ENCODE peak calls at places on chromosomes 1 and 21, in six cellular contexts. One of them, this sample, is unnamed.

GRCh38 chr1:9907441-9907840 is 2.6 kb downstream of the CTNNBIP1 start:
- DNase-seq in HepG2: no peak
- DNase-seq in suprapubic skin: peak
- DNase-seq in transverse colon: no peak
- DNase-seq in H54: no peak
- DNase-seq in heart left ventricle: no peak
- DNase-seq in this sample: no peak

GRCh38 chr1:168136709-168137514 is at the start of gene GPR161:
- DNase-seq in HepG2: no peak
- DNase-seq in suprapubic skin: peak
- DNase-seq in transverse colon: peak
- DNase-seq in H54: peak
- DNase-seq in heart left ventricle: peak
- DNase-seq in this sample: peak

GRCh38 chr1:7052701-7053100 is 267.4 kb downstream of the CAMTA1 start:
- DNase-seq in HepG2: no peak
- DNase-seq in suprapubic skin: no peak
- DNase-seq in transverse colon: no peak
- DNase-seq in H54: no peak
- DNase-seq in heart left ventricle: no peak
- DNase-seq in this sample: no peak

GRCh38 chr1:27394925-27395324 is 2.5 kb downstream of the GPR3 start:
- DNase-seq in HepG2: no peak
- DNase-seq in suprapubic skin: no peak
- DNase-seq in transverse colon: no peak
- DNase-seq in H54: no peak
- DNase-seq in heart left ventricle: no peak
- DNase-seq in this sample: no peak

GRCh38 chr21:40049031-40049958 is 182.1 kb downstream of the PCP4 start:
- DNase-seq in HepG2: no peak
- DNase-seq in suprapubic skin: no peak
- DNase-seq in transverse colon: peak
- DNase-seq in H54: no peak
- DNase-seq in heart left ventricle: no peak
- DNase-seq in this sample: no peak

GRCh38 chr21:44299085-44299457 is 782 bp upstream of the PFKL start:
- DNase-seq in HepG2: no peak
- DNase-seq in suprapubic skin: no peak
- DNase-seq in transverse colon: no peak
- DNase-seq in H54: no peak
- DNase-seq in heart left ventricle: no peak
- DNase-seq in this sample: no peak

GRCh38 chr1:37951783-37952624 is 5.2 kb upstream of the INPP5B start:
- DNase-seq in HepG2: no peak
- DNase-seq in suprapubic skin: no peak
- DNase-seq in transverse colon: no peak
- DNase-seq in H54: no peak
- DNase-seq in heart left ventricle: no peak
- DNase-seq in this sample: no peak

GRCh38 chr1:16050328-16050727 is 6.7 kb downstream of the CLCNKB start:
- DNase-seq in HepG2: no peak
- DNase-seq in suprapubic skin: no peak
- DNase-seq in transverse colon: no peak
- DNase-seq in H54: no peak
- DNase-seq in heart left ventricle: no peak
- DNase-seq in this sample: no peak

GRCh38 chr1:3205815-3206214 is 136.8 kb downstream of the PRDM16 start:
- DNase-seq in HepG2: no peak
- DNase-seq in suprapubic skin: no peak
- DNase-seq in transverse colon: no peak
- DNase-seq in H54: no peak
- DNase-seq in heart left ventricle: no peak
- DNase-seq in this sample: no peak

GRCh38 chr21:39712976-39713375 is 32.0 kb upstream of the IGSF5 start:
- DNase-seq in HepG2: peak
- DNase-seq in suprapubic skin: no peak
- DNase-seq in transverse colon: peak
- DNase-seq in H54: no peak
- DNase-seq in heart left ventricle: no peak
- DNase-seq in this sample: no peak

GRCh38 chr1:9338354-9339250 is 45.9 kb downstream of the SPSB1 start:
- DNase-seq in HepG2: no peak
- DNase-seq in suprapubic skin: no peak
- DNase-seq in transverse colon: peak
- DNase-seq in H54: no peak
- DNase-seq in heart left ventricle: no peak
- DNase-seq in this sample: no peak

GRCh38 chr1:92228401-92228800 is 10.7 kb downstream of the C1orf146 start:
- DNase-seq in HepG2: no peak
- DNase-seq in suprapubic skin: no peak
- DNase-seq in transverse colon: no peak
- DNase-seq in H54: no peak
- DNase-seq in heart left ventricle: no peak
- DNase-seq in this sample: no peak

GRCh38 chr1:18264450-18265000 is 156.9 kb downstream of the IGSF21 start:
- DNase-seq in HepG2: no peak
- DNase-seq in suprapubic skin: no peak
- DNase-seq in transverse colon: no peak
- DNase-seq in H54: no peak
- DNase-seq in heart left ventricle: no peak
- DNase-seq in this sample: no peak

GRCh38 chr1:18681423-18681835 is 50.8 kb downstream of the PAX7 start:
- DNase-seq in HepG2: peak
- DNase-seq in suprapubic skin: no peak
- DNase-seq in transverse colon: no peak
- DNase-seq in H54: peak
- DNase-seq in heart left ventricle: no peak
- DNase-seq in this sample: no peak

GRCh38 chr1:107016376-107016978 is 40.0 kb upstream of the PRMT6 start:
- DNase-seq in HepG2: no peak
- DNase-seq in suprapubic skin: no peak
- DNase-seq in transverse colon: no peak
- DNase-seq in H54: no peak
- DNase-seq in heart left ventricle: no peak
- DNase-seq in this sample: no peak

GRCh38 chr21:42988234-42988965 is 14.0 kb downstream of the PKNOX1 start:
- DNase-seq in HepG2: no peak
- DNase-seq in suprapubic skin: no peak
- DNase-seq in transverse colon: no peak
- DNase-seq in H54: no peak
- DNase-seq in heart left ventricle: no peak
- DNase-seq in this sample: no peak

GRCh38 chr1:38915352-38915948 is 26.2 kb downstream of the RHBDL2 start:
- DNase-seq in HepG2: no peak
- DNase-seq in suprapubic skin: no peak
- DNase-seq in transverse colon: no peak
- DNase-seq in H54: no peak
- DNase-seq in heart left ventricle: no peak
- DNase-seq in this sample: no peak

GRCh38 chr1:185483647-185484450 is 166.8 kb upstream of the IVNS1ABP start:
- DNase-seq in HepG2: no peak
- DNase-seq in suprapubic skin: no peak
- DNase-seq in transverse colon: no peak
- DNase-seq in H54: peak
- DNase-seq in heart left ventricle: no peak
- DNase-seq in this sample: no peak

GRCh38 chr1:223210786-223211115 is 67.7 kb upstream of the TLR5 start:
- DNase-seq in HepG2: no peak
- DNase-seq in suprapubic skin: no peak
- DNase-seq in transverse colon: no peak
- DNase-seq in H54: no peak
- DNase-seq in heart left ventricle: no peak
- DNase-seq in this sample: no peak

GRCh38 chr1:3664700-3665375 is 12.5 kb downstream of the TP73 start:
- DNase-seq in HepG2: no peak
- DNase-seq in suprapubic skin: peak
- DNase-seq in transverse colon: no peak
- DNase-seq in H54: no peak
- DNase-seq in heart left ventricle: no peak
- DNase-seq in this sample: no peak

GRCh38 chr1:22670352-22670964 is 17.4 kb downstream of the C1QB start:
- DNase-seq in HepG2: no peak
- DNase-seq in suprapubic skin: no peak
- DNase-seq in transverse colon: no peak
- DNase-seq in H54: no peak
- DNase-seq in heart left ventricle: no peak
- DNase-seq in this sample: no peak

GRCh38 chr1:101371259-101371658 is 134.4 kb downstream of the S1PR1 start:
- DNase-seq in HepG2: peak
- DNase-seq in suprapubic skin: no peak
- DNase-seq in transverse colon: no peak
- DNase-seq in H54: peak
- DNase-seq in heart left ventricle: no peak
- DNase-seq in this sample: no peak

GRCh38 chr1:210231846-210232523 is 611 bp upstream of the SERTAD4 start:
- DNase-seq in HepG2: no peak
- DNase-seq in suprapubic skin: no peak
- DNase-seq in transverse colon: no peak
- DNase-seq in H54: no peak
- DNase-seq in heart left ventricle: peak
- DNase-seq in this sample: no peak

GRCh38 chr1:115555446-115555845 is 86.3 kb upstream of the VANGL1 start:
- DNase-seq in HepG2: no peak
- DNase-seq in suprapubic skin: no peak
- DNase-seq in transverse colon: no peak
- DNase-seq in H54: no peak
- DNase-seq in heart left ventricle: no peak
- DNase-seq in this sample: no peak

GRCh38 chr1:44110916-44111315 is 7.7 kb upstream of the KLF17 start:
- DNase-seq in HepG2: no peak
- DNase-seq in suprapubic skin: no peak
- DNase-seq in transverse colon: no peak
- DNase-seq in H54: no peak
- DNase-seq in heart left ventricle: no peak
- DNase-seq in this sample: no peak
- TF ChIP-seq POLR2A in HepG2: no peak
- TF ChIP-seq POLR2A in suprapubic skin: no peak
- TF ChIP-seq POLR2A in transverse colon: no peak
- TF ChIP-seq POLR2A in H54: no peak
- TF ChIP-seq POLR2A in heart left ventricle: no peak
- TF ChIP-seq POLR2A in this sample: no peak

DNA sequence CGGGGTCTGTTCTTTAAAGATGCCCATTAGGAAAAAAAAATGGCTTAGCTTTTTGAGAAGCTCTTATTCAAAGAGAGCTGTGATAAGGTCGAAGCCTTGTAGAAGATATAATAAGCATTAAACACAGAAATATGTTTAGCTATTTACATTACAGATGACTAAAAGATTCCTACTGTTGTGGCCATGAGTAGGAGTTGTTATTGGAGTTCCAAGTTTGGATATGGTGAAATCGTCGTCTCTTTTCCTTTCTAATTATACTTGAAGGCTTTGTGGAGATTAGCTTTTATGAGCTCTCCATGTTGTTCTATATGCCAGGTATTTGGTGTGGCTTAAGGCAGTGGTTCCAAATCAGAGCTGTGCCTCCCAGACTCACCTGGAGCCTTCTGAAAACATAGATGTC is 79.9 kb upstream of the LAMC2 start:
- DNase-seq in HepG2: no peak
- DNase-seq in suprapubic skin: no peak
- DNase-seq in transverse colon: no peak
- DNase-seq in H54: no peak
- DNase-seq in heart left ventricle: no peak
- DNase-seq in this sample: no peak
- TF ChIP-seq POLR2A in HepG2: no peak
- TF ChIP-seq POLR2A in suprapubic skin: no peak
- TF ChIP-seq POLR2A in transverse colon: no peak
- TF ChIP-seq POLR2A in H54: no peak
- TF ChIP-seq POLR2A in heart left ventricle: no peak
- TF ChIP-seq POLR2A in this sample: no peak

GRCh38 chr1:53327183-53327941 is 508 bp downstream of the LRP8 start:
- DNase-seq in HepG2: peak
- DNase-seq in suprapubic skin: peak
- DNase-seq in transverse colon: peak
- DNase-seq in H54: peak
- DNase-seq in heart left ventricle: no peak
- DNase-seq in this sample: no peak

GRCh38 chr1:53326598-53327182 is 1.2 kb downstream of the LRP8 start:
- DNase-seq in HepG2: no peak
- DNase-seq in suprapubic skin: no peak
- DNase-seq in transverse colon: no peak
- DNase-seq in H54: peak
- DNase-seq in heart left ventricle: no peak
- DNase-seq in this sample: no peak

GRCh38 chr1:53325326-53326087 is 2.4 kb downstream of the LRP8 start:
- DNase-seq in HepG2: no peak
- DNase-seq in suprapubic skin: no peak
- DNase-seq in transverse colon: peak
- DNase-seq in H54: no peak
- DNase-seq in heart left ventricle: no peak
- DNase-seq in this sample: no peak

GRCh38 chr1:53324728-53325297 is 3.1 kb downstream of the LRP8 start:
- DNase-seq in HepG2: no peak
- DNase-seq in suprapubic skin: no peak
- DNase-seq in transverse colon: no peak
- DNase-seq in H54: no peak
- DNase-seq in heart left ventricle: no peak
- DNase-seq in this sample: no peak

GRCh38 chr1:53326088-53326597 is 1.7 kb downstream of the LRP8 start:
- DNase-seq in HepG2: peak
- DNase-seq in suprapubic skin: peak
- DNase-seq in transverse colon: peak
- DNase-seq in H54: peak
- DNase-seq in heart left ventricle: peak
- DNase-seq in this sample: no peak
- TF ChIP-seq POLR2A in HepG2: peak
- TF ChIP-seq POLR2A in suprapubic skin: no peak
- TF ChIP-seq POLR2A in transverse colon: peak
- TF ChIP-seq POLR2A in H54: peak
- TF ChIP-seq POLR2A in heart left ventricle: no peak
- TF ChIP-seq POLR2A in this sample: no peak

GRCh38 chr1:154982897-154983648 is at the start of gene FLAD1:
- DNase-seq in HepG2: peak
- DNase-seq in suprapubic skin: peak
- DNase-seq in transverse colon: peak
- DNase-seq in H54: peak
- DNase-seq in heart left ventricle: peak
- DNase-seq in this sample: peak
- TF ChIP-seq POLR2A in HepG2: peak
- TF ChIP-seq POLR2A in suprapubic skin: no peak
- TF ChIP-seq POLR2A in transverse colon: peak
- TF ChIP-seq POLR2A in H54: peak
- TF ChIP-seq POLR2A in heart left ventricle: peak
- TF ChIP-seq POLR2A in this sample: no peak